ENCODE peak calls at places on chromosome 6, in four cellular contexts. One of them, this sample, is unnamed.

GRCh38 chr6:89323461-89324098 is 8.5 kb upstream of the GABRR2 start:
- DNase-seq in mucosa of gallbladder: no peak
- DNase-seq in aorta: no peak
- DNase-seq in HuH-7: no peak
- DNase-seq in this sample: no peak

GRCh38 chr6:11607381-11607780 is 69.8 kb downstream of the TMEM170B start:
- DNase-seq in mucosa of gallbladder: peak
- DNase-seq in aorta: peak
- DNase-seq in HuH-7: no peak
- DNase-seq in this sample: no peak

GRCh38 chr6:25777031-25777430 is 22.5 kb downstream of the SLC17A4 start:
- DNase-seq in aorta: no peak
- DNase-seq in mucosa of gallbladder: no peak
- DNase-seq in HuH-7: no peak
- DNase-seq in this sample: no peak

GRCh38 chr6:90922323-90922722 is 335.5 kb upstream of the MAP3K7 start:
- DNase-seq in HuH-7: no peak
- DNase-seq in mucosa of gallbladder: no peak
- DNase-seq in aorta: no peak
- DNase-seq in this sample: no peak

GRCh38 chr6:38052035-38052434 is 232.5 kb downstream of the ZFAND3 start:
- DNase-seq in aorta: no peak
- DNase-seq in mucosa of gallbladder: no peak
- DNase-seq in HuH-7: no peak
- DNase-seq in this sample: no peak

GRCh38 chr6:37654727-37655500 is 42.8 kb downstream of the MDGA1 start:
- DNase-seq in aorta: no peak
- DNase-seq in HuH-7: no peak
- DNase-seq in mucosa of gallbladder: no peak
- DNase-seq in this sample: no peak

GRCh38 chr6:100376103-100376502 is 88.6 kb downstream of the SIM1 start:
- DNase-seq in HuH-7: peak
- DNase-seq in aorta: no peak
- DNase-seq in mucosa of gallbladder: no peak
- DNase-seq in this sample: no peak

GRCh38 chr6:76876922-76877553 is 586.3 kb downstream of the HTR1B start:
- DNase-seq in aorta: no peak
- DNase-seq in HuH-7: peak
- DNase-seq in mucosa of gallbladder: peak
- DNase-seq in this sample: peak

GRCh38 chr6:130223508-130223907 is 757 bp upstream of the SAMD3 start:
- DNase-seq in aorta: peak
- DNase-seq in mucosa of gallbladder: no peak
- DNase-seq in HuH-7: no peak
- DNase-seq in this sample: no peak

GRCh38 chr6:116326392-116326717 is 44.4 kb upstream of the DSE start:
- DNase-seq in HuH-7: no peak
- DNase-seq in aorta: no peak
- DNase-seq in mucosa of gallbladder: no peak
- DNase-seq in this sample: no peak

GRCh38 chr6:51640016-51640415 is 447.4 kb downstream of the PKHD1 start:
- DNase-seq in aorta: no peak
- DNase-seq in mucosa of gallbladder: no peak
- DNase-seq in HuH-7: no peak
- DNase-seq in this sample: no peak

GRCh38 chr6:158313989-158314388 is 1.7 kb downstream of the TULP4 start:
- DNase-seq in mucosa of gallbladder: no peak
- DNase-seq in aorta: peak
- DNase-seq in HuH-7: no peak
- DNase-seq in this sample: no peak

GRCh38 chr6:111743859-111744692 is 129.2 kb downstream of the FYN start:
- DNase-seq in aorta: no peak
- DNase-seq in mucosa of gallbladder: no peak
- DNase-seq in HuH-7: no peak
- DNase-seq in this sample: no peak

GRCh38 chr6:36268478-36269248 is 1.2 kb upstream of the PNPLA1 start:
- DNase-seq in HuH-7: no peak
- DNase-seq in mucosa of gallbladder: no peak
- DNase-seq in aorta: no peak
- DNase-seq in this sample: no peak

GRCh38 chr6:111709615-111710398 is 104.1 kb upstream of the TRAF3IP2 start:
- DNase-seq in mucosa of gallbladder: peak
- DNase-seq in aorta: peak
- DNase-seq in HuH-7: peak
- DNase-seq in this sample: peak

GRCh38 chr6:37260063-37260843 is 2.3 kb upstream of the TMEM217 start:
- DNase-seq in HuH-7: no peak
- DNase-seq in aorta: no peak
- DNase-seq in mucosa of gallbladder: no peak
- DNase-seq in this sample: no peak

GRCh38 chr6:7604506-7604905 is 14.5 kb downstream of the SNRNP48 start:
- DNase-seq in HuH-7: no peak
- DNase-seq in aorta: no peak
- DNase-seq in mucosa of gallbladder: no peak
- DNase-seq in this sample: no peak

GRCh38 chr6:143634486-143634885 is 43.3 kb upstream of the PHACTR2 start:
- DNase-seq in mucosa of gallbladder: no peak
- DNase-seq in HuH-7: no peak
- DNase-seq in aorta: no peak
- DNase-seq in this sample: no peak

GRCh38 chr6:127120787-127121636 is 2.5 kb downstream of the RSPO3 start:
- DNase-seq in aorta: peak
- DNase-seq in HuH-7: peak
- DNase-seq in mucosa of gallbladder: peak
- DNase-seq in this sample: peak

GRCh38 chr6:90294614-90294988 is 2.0 kb downstream of the BACH2 start:
- DNase-seq in HuH-7: no peak
- DNase-seq in mucosa of gallbladder: no peak
- DNase-seq in aorta: no peak
- DNase-seq in this sample: no peak

GRCh38 chr6:164756142-164756541 is 553.3 kb downstream of the C6orf118 start:
- DNase-seq in mucosa of gallbladder: no peak
- DNase-seq in aorta: no peak
- DNase-seq in HuH-7: no peak
- DNase-seq in this sample: no peak

GRCh38 chr6:77397561-77397960 is 65.7 kb downstream of the HTR1B start:
- DNase-seq in aorta: no peak
- DNase-seq in HuH-7: no peak
- DNase-seq in mucosa of gallbladder: no peak
- DNase-seq in this sample: no peak